ENCODE peak calls at places on chromosomes 7 and 10, in five cellular contexts. One of them, this sample, is unnamed.

GRCh38 chr10:52063159-52063558 is 250.9 kb upstream of the DKK1 start:
- DNase-seq in K562: no peak
- DNase-seq in fibroblast of lung: no peak
- DNase-seq in brain microvascular endothelial cell: no peak
- DNase-seq in hepatocyte: no peak
- DNase-seq in this sample: no peak

GRCh38 chr10:110524179-110524863 is 26.6 kb downstream of the DUSP5 start:
- DNase-seq in K562: no peak
- DNase-seq in hepatocyte: no peak
- DNase-seq in brain microvascular endothelial cell: no peak
- DNase-seq in fibroblast of lung: no peak
- DNase-seq in this sample: no peak

GRCh38 chr10:62384057-62384446 is 9.9 kb downstream of the ZNF365 start:
- DNase-seq in fibroblast of lung: peak; percentile 98
- DNase-seq in hepatocyte: no peak
- DNase-seq in brain microvascular endothelial cell: peak; percentile 76
- DNase-seq in K562: peak; percentile 19
- DNase-seq in this sample: peak; percentile 38

GRCh38 chr7:19177269-19177668 is 32.0 kb upstream of the FERD3L start:
- DNase-seq in hepatocyte: no peak
- DNase-seq in brain microvascular endothelial cell: no peak
- DNase-seq in K562: no peak
- DNase-seq in fibroblast of lung: peak; percentile 4
- DNase-seq in this sample: peak; percentile 2

GRCh38 chr7:104805449-104806317 is 208.3 kb upstream of the KMT2E start:
- DNase-seq in brain microvascular endothelial cell: no peak
- DNase-seq in K562: no peak
- DNase-seq in hepatocyte: no peak
- DNase-seq in fibroblast of lung: no peak
- DNase-seq in this sample: no peak

GRCh38 chr7:129169171-129169643 is 19.2 kb upstream of the SMO start:
- DNase-seq in brain microvascular endothelial cell: no peak
- DNase-seq in hepatocyte: peak; percentile 70
- DNase-seq in K562: peak; percentile 74
- DNase-seq in fibroblast of lung: peak; percentile 53
- DNase-seq in this sample: peak; percentile 60

GRCh38 chr10:77185696-77186095 is 451.9 kb downstream of the KCNMA1 start:
- DNase-seq in hepatocyte: peak; percentile 34
- DNase-seq in brain microvascular endothelial cell: no peak
- DNase-seq in K562: no peak
- DNase-seq in fibroblast of lung: no peak
- DNase-seq in this sample: no peak

GRCh38 chr7:79093421-79093820 is 360.0 kb downstream of the MAGI2 start:
- DNase-seq in K562: no peak
- DNase-seq in fibroblast of lung: no peak
- DNase-seq in hepatocyte: no peak
- DNase-seq in brain microvascular endothelial cell: no peak
- DNase-seq in this sample: peak; percentile 52

GRCh38 chr7:21675255-21675654 is 132.4 kb downstream of the DNAH11 start:
- DNase-seq in K562: no peak
- DNase-seq in fibroblast of lung: peak; percentile 2
- DNase-seq in hepatocyte: no peak
- DNase-seq in brain microvascular endothelial cell: no peak
- DNase-seq in this sample: no peak

GRCh38 chr10:72158174-72158573 is 57.6 kb upstream of the ANAPC16 start:
- DNase-seq in fibroblast of lung: no peak
- DNase-seq in hepatocyte: no peak
- DNase-seq in K562: no peak
- DNase-seq in brain microvascular endothelial cell: no peak
- DNase-seq in this sample: no peak

GRCh38 chr10:48187713-48188541 is 86.6 kb downstream of the FRMPD2 start:
- DNase-seq in hepatocyte: peak; percentile 71
- DNase-seq in brain microvascular endothelial cell: no peak
- DNase-seq in K562: no peak
- DNase-seq in fibroblast of lung: no peak
- DNase-seq in this sample: no peak

GRCh38 chr10:59346321-59346720 is 16.0 kb downstream of the FAM13C start:
- DNase-seq in K562: no peak
- DNase-seq in brain microvascular endothelial cell: no peak
- DNase-seq in hepatocyte: peak; percentile 8
- DNase-seq in fibroblast of lung: no peak
- DNase-seq in this sample: peak; percentile 48

GRCh38 chr7:54615545-54615944 is 73.4 kb downstream of the VSTM2A start:
- DNase-seq in hepatocyte: no peak
- DNase-seq in fibroblast of lung: peak; percentile 40
- DNase-seq in K562: no peak
- DNase-seq in brain microvascular endothelial cell: no peak
- DNase-seq in this sample: no peak

GRCh38 chr10:117740696-117741222 is 198.2 kb downstream of the EMX2 start:
- DNase-seq in K562: no peak
- DNase-seq in fibroblast of lung: no peak
- DNase-seq in hepatocyte: no peak
- DNase-seq in brain microvascular endothelial cell: no peak
- DNase-seq in this sample: no peak

GRCh38 chr10:32413513-32413912 is 32.4 kb upstream of the CCDC7 start:
- DNase-seq in brain microvascular endothelial cell: peak; percentile 92
- DNase-seq in K562: no peak
- DNase-seq in hepatocyte: peak; percentile 39
- DNase-seq in fibroblast of lung: peak; percentile 100
- DNase-seq in this sample: peak; percentile 66

GRCh38 chr10:111116762-111117445 is 40.1 kb downstream of the ADRA2A start:
- DNase-seq in fibroblast of lung: no peak
- DNase-seq in brain microvascular endothelial cell: no peak
- DNase-seq in K562: no peak
- DNase-seq in hepatocyte: no peak
- DNase-seq in this sample: no peak

GRCh38 chr10:490256-490655 is 199.2 kb downstream of the DIP2C start:
- DNase-seq in fibroblast of lung: no peak
- DNase-seq in K562: no peak
- DNase-seq in brain microvascular endothelial cell: no peak
- DNase-seq in hepatocyte: no peak
- DNase-seq in this sample: peak; percentile 86

GRCh38 chr7:150629347-150629746 is 2.8 kb downstream of the GIMAP6 start:
- DNase-seq in brain microvascular endothelial cell: no peak
- DNase-seq in fibroblast of lung: no peak
- DNase-seq in K562: no peak
- DNase-seq in hepatocyte: no peak
- DNase-seq in this sample: peak; percentile 66

GRCh38 chr10:70835895-70836294 is 20.1 kb downstream of the SGPL1 start:
- DNase-seq in hepatocyte: no peak
- DNase-seq in brain microvascular endothelial cell: peak; percentile 59
- DNase-seq in fibroblast of lung: peak; percentile 81
- DNase-seq in K562: no peak
- DNase-seq in this sample: peak; percentile 77

GRCh38 chr10:30072068-30072467 is 12.7 kb upstream of the JCAD start:
- DNase-seq in brain microvascular endothelial cell: no peak
- DNase-seq in hepatocyte: no peak
- DNase-seq in fibroblast of lung: no peak
- DNase-seq in K562: no peak
- DNase-seq in this sample: no peak

GRCh38 chr7:114444196-114444595 is 29.6 kb downstream of the FOXP2 start:
- DNase-seq in fibroblast of lung: no peak
- DNase-seq in K562: no peak
- DNase-seq in brain microvascular endothelial cell: no peak
- DNase-seq in hepatocyte: no peak
- DNase-seq in this sample: peak; percentile 82

GRCh38 chr7:72268090-72268489 is 144.0 kb downstream of the CALN1 start:
- DNase-seq in K562: no peak
- DNase-seq in brain microvascular endothelial cell: no peak
- DNase-seq in fibroblast of lung: no peak
- DNase-seq in hepatocyte: no peak
- DNase-seq in this sample: no peak

GRCh38 chr10:1598393-1599153 is 138.8 kb downstream of the ADARB2 start:
- DNase-seq in fibroblast of lung: no peak
- DNase-seq in K562: no peak
- DNase-seq in hepatocyte: no peak
- DNase-seq in brain microvascular endothelial cell: no peak
- DNase-seq in this sample: no peak

GRCh38 chr7:84746347-84746746 is 440.5 kb downstream of the SEMA3D start:
- DNase-seq in fibroblast of lung: no peak
- DNase-seq in brain microvascular endothelial cell: peak; percentile 52
- DNase-seq in hepatocyte: peak; percentile 22
- DNase-seq in K562: no peak
- DNase-seq in this sample: peak; percentile 21

GRCh38 chr7:97218767-97219166 is 101.3 kb downstream of the SDHAF3 start:
- DNase-seq in hepatocyte: no peak
- DNase-seq in brain microvascular endothelial cell: no peak
- DNase-seq in fibroblast of lung: no peak
- DNase-seq in K562: no peak
- DNase-seq in this sample: no peak

GRCh38 chr7:93014410-93014809 is 103.4 kb downstream of the SAMD9 start:
- DNase-seq in brain microvascular endothelial cell: no peak
- DNase-seq in fibroblast of lung: no peak
- DNase-seq in K562: no peak
- DNase-seq in hepatocyte: no peak
- DNase-seq in this sample: no peak

GRCh38 chr7:36895112-36895511 is 170.8 kb upstream of the AOAH start:
- DNase-seq in brain microvascular endothelial cell: no peak
- DNase-seq in hepatocyte: peak; percentile 27
- DNase-seq in fibroblast of lung: peak; percentile 61
- DNase-seq in K562: no peak
- DNase-seq in this sample: no peak

GRCh38 chr7:86949052-86949778 is 110.2 kb downstream of the ELAPOR2 start:
- DNase-seq in fibroblast of lung: no peak
- DNase-seq in K562: no peak
- DNase-seq in hepatocyte: no peak
- DNase-seq in brain microvascular endothelial cell: no peak
- DNase-seq in this sample: no peak

GRCh38 chr10:64265961-64266360 is 744.8 kb downstream of the REEP3 start:
- DNase-seq in hepatocyte: no peak
- DNase-seq in K562: no peak
- DNase-seq in fibroblast of lung: no peak
- DNase-seq in brain microvascular endothelial cell: no peak
- DNase-seq in this sample: no peak

GRCh38 chr10:18504161-18504560 is 147.2 kb downstream of the NSUN6 start:
- DNase-seq in hepatocyte: no peak
- DNase-seq in brain microvascular endothelial cell: no peak
- DNase-seq in fibroblast of lung: no peak
- DNase-seq in K562: no peak
- DNase-seq in this sample: no peak

GRCh38 chr10:18500576-18500975 is 150.8 kb downstream of the NSUN6 start:
- DNase-seq in fibroblast of lung: no peak
- DNase-seq in K562: no peak
- DNase-seq in brain microvascular endothelial cell: no peak
- DNase-seq in hepatocyte: no peak
- DNase-seq in this sample: no peak

GRCh38 chr10:18497955-18498354 is 153.4 kb downstream of the NSUN6 start:
- DNase-seq in brain microvascular endothelial cell: no peak
- DNase-seq in K562: no peak
- DNase-seq in fibroblast of lung: peak; percentile 10
- DNase-seq in hepatocyte: no peak
- DNase-seq in this sample: no peak

GRCh38 chr10:18501198-18501597 is 150.2 kb downstream of the NSUN6 start:
- DNase-seq in brain microvascular endothelial cell: peak; percentile 78
- DNase-seq in K562: no peak
- DNase-seq in hepatocyte: no peak
- DNase-seq in fibroblast of lung: peak; percentile 62
- DNase-seq in this sample: no peak

DNA sequence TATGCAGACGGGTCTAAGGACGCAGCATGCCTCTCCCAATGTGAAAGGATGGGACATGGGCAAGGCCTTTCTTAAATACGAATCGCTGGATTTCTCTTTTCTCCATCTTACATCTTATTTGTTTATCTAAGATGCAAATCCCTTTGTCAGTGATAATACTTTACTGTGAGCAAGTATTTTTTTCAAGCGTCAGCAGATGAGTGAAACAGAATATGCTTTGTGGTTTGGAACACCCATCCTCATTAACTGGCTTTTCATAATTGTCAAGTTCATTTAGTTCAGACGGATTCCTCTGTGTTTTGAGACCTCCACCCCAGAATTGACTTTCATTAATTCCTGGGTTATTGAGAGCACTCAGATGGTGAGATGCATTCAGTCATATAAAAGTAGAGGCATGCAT is 149.8 kb downstream of the NSUN6 start:
- DNase-seq in fibroblast of lung: no peak
- DNase-seq in K562: no peak
- DNase-seq in hepatocyte: no peak
- DNase-seq in brain microvascular endothelial cell: no peak
- DNase-seq in this sample: no peak
- H3K4me3 ChIP-seq in fibroblast of lung: no peak overlapping the region
- H3K4me3 ChIP-seq in K562: no peak overlapping the region
- H3K4me3 ChIP-seq in hepatocyte: no peak overlapping the region
- H3K4me3 ChIP-seq in brain microvascular endothelial cell: no peak overlapping the region
- H3K4me3 ChIP-seq in this sample: no peak overlapping the region

GRCh38 chr7:24755096-24755495 is 2.2 kb downstream of the GSDME start:
- DNase-seq in fibroblast of lung: no peak
- DNase-seq in K562: no peak
- DNase-seq in hepatocyte: no peak
- DNase-seq in brain microvascular endothelial cell: no peak
- DNase-seq in this sample: no peak
- H3K27ac ChIP-seq in fibroblast of lung: no peak overlapping the region
- H3K27ac ChIP-seq in K562: no peak overlapping the region
- H3K27ac ChIP-seq in hepatocyte: peak overlapping the region; percentile 99
- H3K27ac ChIP-seq in brain microvascular endothelial cell: no peak overlapping the region
- H3K27ac ChIP-seq in this sample: no peak overlapping the region

DNA sequence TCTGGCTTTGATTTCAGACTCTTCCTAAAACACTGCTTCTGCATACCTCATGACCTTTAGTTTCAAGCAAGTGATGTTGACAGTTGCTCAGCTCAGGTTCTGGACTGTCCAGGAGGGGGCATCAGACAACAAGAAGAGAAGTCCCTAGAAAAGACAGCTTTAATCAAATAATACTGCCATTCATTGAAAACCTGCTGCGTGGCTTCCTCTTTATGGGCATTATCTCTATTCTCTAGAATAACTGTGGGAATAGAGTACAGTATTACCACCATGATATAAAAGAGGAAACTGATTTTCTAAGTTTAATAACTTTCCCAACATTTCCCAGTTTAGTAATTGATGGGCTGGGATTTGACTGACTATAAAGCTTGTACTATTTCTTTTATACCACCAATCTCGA is 170.4 kb downstream of the SNX13 start:
- DNase-seq in fibroblast of lung: peak; percentile 63
- DNase-seq in K562: peak; percentile 72
- DNase-seq in hepatocyte: peak; percentile 81
- DNase-seq in brain microvascular endothelial cell: peak; percentile 75
- DNase-seq in this sample: peak; percentile 81
- TF ChIP-seq CTCF in fibroblast of lung: peak; percentile 87
- TF ChIP-seq CTCF in K562: peak; percentile 65
- TF ChIP-seq CTCF in hepatocyte: peak; percentile 87
- TF ChIP-seq CTCF in brain microvascular endothelial cell: peak; percentile 91
- TF ChIP-seq CTCF in this sample: peak; percentile 82

GRCh38 chr10:11046766-11047165 is 29.1 kb downstream of the CELF2 start:
- DNase-seq in brain microvascular endothelial cell: no peak
- DNase-seq in K562: no peak
- DNase-seq in fibroblast of lung: no peak
- DNase-seq in hepatocyte: no peak
- DNase-seq in this sample: no peak

GRCh38 chr10:11043039-11043438 is 25.4 kb downstream of the CELF2 start:
- DNase-seq in brain microvascular endothelial cell: no peak
- DNase-seq in fibroblast of lung: no peak
- DNase-seq in K562: no peak
- DNase-seq in hepatocyte: no peak
- DNase-seq in this sample: no peak

GRCh38 chr10:11043446-11044127 is 25.9 kb downstream of the CELF2 start:
- DNase-seq in brain microvascular endothelial cell: no peak
- DNase-seq in hepatocyte: no peak
- DNase-seq in K562: no peak
- DNase-seq in fibroblast of lung: no peak
- DNase-seq in this sample: no peak

GRCh38 chr10:11045995-11046394 is 28.3 kb downstream of the CELF2 start:
- DNase-seq in fibroblast of lung: no peak
- DNase-seq in hepatocyte: no peak
- DNase-seq in K562: no peak
- DNase-seq in brain microvascular endothelial cell: no peak
- DNase-seq in this sample: peak; percentile 28

GRCh38 chr10:11045487-11045886 is 27.8 kb downstream of the CELF2 start:
- DNase-seq in hepatocyte: no peak
- DNase-seq in fibroblast of lung: no peak
- DNase-seq in K562: no peak
- DNase-seq in brain microvascular endothelial cell: no peak
- DNase-seq in this sample: no peak
- H3K4me3 ChIP-seq in hepatocyte: no peak overlapping the region
- H3K4me3 ChIP-seq in fibroblast of lung: no peak overlapping the region
- H3K4me3 ChIP-seq in K562: no peak overlapping the region
- H3K4me3 ChIP-seq in brain microvascular endothelial cell: no peak overlapping the region
- H3K4me3 ChIP-seq in this sample: no peak overlapping the region